ENCODE peak calls at places on chromosomes 3 and 15, in six cellular contexts. S is heart right ventricle; D is CD4-positive, alpha-beta T cell; F is Panc1; N is GM10248; Q is fibroblast of pulmonary artery. G is an unnamed sample.

GRCh38 chr3:16432714-16433113 is 80.8 kb downstream of the RFTN1 start:
- DNase-seq in F (no peak), S (no peak), N (peak; percentile 27), Q (no peak), D (no peak), G (no peak)

GRCh38 chr15:40217166-40217785 is 21.6 kb upstream of the PAK6 start:
- DNase-seq in S (no peak), F (peak; percentile 60), D (peak; percentile 14), Q (peak; percentile 80), N (peak; percentile 64), G (peak; percentile 52)

GRCh38 chr15:70164910-70165791 is 67.4 kb upstream of the TLE3 start:
- DNase-seq in N (no peak), D (no peak), S (no peak), F (no peak), Q (no peak), G (no peak)

GRCh38 chr3:94269763-94270162 is 206.9 kb downstream of the NSUN3 start:
- DNase-seq in N (no peak), Q (no peak), D (no peak), S (no peak), F (no peak), G (no peak)

GRCh38 chr3:112860898-112861297 is 14.2 kb upstream of the CD200R1L start:
- DNase-seq in S (no peak), N (no peak), F (no peak), Q (no peak), D (no peak), G (no peak)

GRCh38 chr3:124420392-124420791 is 309.9 kb upstream of the UMPS start:
- DNase-seq in N (no peak), Q (no peak), S (no peak), D (no peak), F (no peak), G (no peak)

GRCh38 chr3:187870360-187871203 is 125.3 kb upstream of the BCL6 start:
- DNase-seq in N (no peak), S (no peak), F (no peak), D (no peak), Q (no peak), G (peak; percentile 42)

GRCh38 chr15:78506971-78507830 is at the start of gene HYKK:
- DNase-seq in Q (peak; percentile 97), S (peak; percentile 86), F (peak; percentile 91), D (peak; percentile 53), N (peak; percentile 91), G (peak; percentile 82)

GRCh38 chr3:192916455-192917257 is 1.0 kb downstream of the MB21D2 start:
- DNase-seq in S (peak; percentile 80), Q (peak; percentile 70), D (peak; percentile 4), F (no peak), N (peak; percentile 52), G (peak; percentile 41)

GRCh38 chr3:94314218-94314883 is 251.5 kb downstream of the NSUN3 start:
- DNase-seq in S (no peak), Q (no peak), D (no peak), N (no peak), F (no peak), G (no peak)

GRCh38 chr15:71612869-71613268 is 197.5 kb upstream of the NR2E3 start:
- DNase-seq in D (no peak), N (no peak), Q (no peak), F (no peak), S (no peak), G (no peak)

GRCh38 chr3:76369170-76369569 is 583.8 kb upstream of the ZNF717 start:
- DNase-seq in F (no peak), S (no peak), N (no peak), Q (peak; percentile 7), D (no peak), G (no peak)

GRCh38 chr15:70344666-70345065 is 246.9 kb upstream of the TLE3 start:
- DNase-seq in D (no peak), N (no peak), F (no peak), Q (no peak), S (no peak), G (no peak)

GRCh38 chr3:39505866-39506738 is 38.6 kb downstream of the MOBP start:
- DNase-seq in Q (peak; percentile 64), N (no peak), S (no peak), D (no peak), F (no peak), G (no peak)

GRCh38 chr3:197224034-197224444 is 74.4 kb downstream of the DLG1 start:
- DNase-seq in F (peak; percentile 18), N (peak; percentile 57), Q (peak; percentile 76), S (no peak), D (no peak), G (no peak)

GRCh38 chr3:197600796-197601565 is 45.2 kb upstream of the BDH1 start:
- DNase-seq in N (no peak), S (no peak), D (no peak), Q (peak; percentile 3), F (no peak), G (peak; percentile 19)

GRCh38 chr3:194322701-194323174 is 28.4 kb downstream of the CPN2 start:
- DNase-seq in N (no peak), F (peak; percentile 93), D (no peak), Q (peak; percentile 49), S (no peak), G (peak; percentile 57)

GRCh38 chr3:122105626-122106025 is 50.5 kb downstream of the CD86 start:
- DNase-seq in N (no peak), F (no peak), S (no peak), Q (peak; percentile 8), D (no peak), G (no peak)

GRCh38 chr3:73669268-73669667 is 44.5 kb upstream of the PDZRN3 start:
- DNase-seq in S (no peak), D (no peak), F (no peak), Q (peak; percentile 8), N (no peak), G (no peak)

GRCh38 chr3:50617096-50617791 is at the start of gene MAPKAPK3:
- DNase-seq in D (no peak), Q (no peak), N (no peak), F (no peak), S (peak; percentile 62), G (peak; percentile 52)

GRCh38 chr3:52090131-52090548 is 33.8 kb upstream of the DUSP7 start:
- DNase-seq in F (no peak), D (no peak), Q (peak; percentile 84), N (no peak), S (no peak), G (no peak)

GRCh38 chr3:187987919-187988318 is 166.0 kb upstream of the LPP start:
- DNase-seq in D (peak; percentile 29), N (no peak), Q (no peak), S (no peak), F (no peak), G (peak; percentile 73)

GRCh38 chr3:55481918-55482495 is 5.1 kb downstream of the WNT5A start:
- DNase-seq in N (peak; percentile 20), F (no peak), D (no peak), Q (peak; percentile 30), S (no peak), G (no peak)

GRCh38 chr3:33064929-33065328 is 32.0 kb downstream of the GLB1 start:
- DNase-seq in Q (no peak), D (peak; percentile 35), N (no peak), S (no peak), F (no peak), G (peak; percentile 52)

GRCh38 chr15:32668942-32669341 is 27.4 kb downstream of the SCG5 start:
- DNase-seq in D (no peak), N (no peak), Q (no peak), F (no peak), S (no peak), G (no peak)

GRCh38 chr15:32670624-32671022 is 29.1 kb downstream of the SCG5 start:
- DNase-seq in F (no peak), S (no peak), D (no peak), N (no peak), Q (no peak), G (no peak)

GRCh38 chr15:32667321-32667720 is 25.8 kb downstream of the SCG5 start:
- DNase-seq in F (no peak), Q (no peak), D (no peak), N (no peak), S (no peak), G (no peak)

GRCh38 chr15:32671339-32672325 is 30.1 kb downstream of the SCG5 start:
- DNase-seq in S (no peak), F (no peak), Q (no peak), N (no peak), D (no peak), G (no peak)

GRCh38 chr15:32669870-32670623 is 28.5 kb downstream of the SCG5 start:
- DNase-seq in S (peak; percentile 13), Q (peak; percentile 73), F (no peak), D (no peak), N (no peak), G (no peak)
- TF ChIP-seq CTCF in S (no peak), Q (no peak), F (no peak), D (no peak), N (no peak), G (no peak)

GRCh38 chr3:117059990-117060338 is 350.4 kb downstream of the TUSC7 start:
- DNase-seq in S (no peak), F (no peak), D (no peak), N (no peak), Q (no peak), G (no peak)
- TF ChIP-seq CTCF in S (no peak), F (no peak), D (no peak), N (no peak), Q (no peak), G (no peak)

DNA sequence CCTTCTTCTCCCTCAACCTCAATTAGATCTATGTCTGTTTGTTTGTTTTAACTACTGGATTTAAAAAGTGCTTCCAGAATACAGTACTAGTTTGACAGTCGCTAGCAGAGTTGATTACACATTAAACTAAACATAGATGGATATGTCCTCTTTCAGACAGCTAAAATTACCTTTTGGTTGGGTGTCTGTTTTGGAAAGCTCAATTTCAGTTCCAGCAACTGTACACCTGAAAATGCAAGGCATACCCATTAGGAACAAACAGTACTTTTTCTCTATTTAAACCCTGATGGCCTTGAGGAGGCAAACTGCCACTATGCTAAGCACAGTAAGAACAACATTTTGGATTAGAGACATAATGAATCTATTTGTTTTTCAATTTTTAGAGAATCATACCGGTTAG is 234.4 kb downstream of the UNC13C start:
- DNase-seq in S (no peak), D (no peak), N (no peak), F (no peak), Q (no peak), G (no peak)
- TF ChIP-seq CTCF in S (no peak), D (no peak), N (no peak), F (no peak), Q (no peak), G (no peak)

DNA sequence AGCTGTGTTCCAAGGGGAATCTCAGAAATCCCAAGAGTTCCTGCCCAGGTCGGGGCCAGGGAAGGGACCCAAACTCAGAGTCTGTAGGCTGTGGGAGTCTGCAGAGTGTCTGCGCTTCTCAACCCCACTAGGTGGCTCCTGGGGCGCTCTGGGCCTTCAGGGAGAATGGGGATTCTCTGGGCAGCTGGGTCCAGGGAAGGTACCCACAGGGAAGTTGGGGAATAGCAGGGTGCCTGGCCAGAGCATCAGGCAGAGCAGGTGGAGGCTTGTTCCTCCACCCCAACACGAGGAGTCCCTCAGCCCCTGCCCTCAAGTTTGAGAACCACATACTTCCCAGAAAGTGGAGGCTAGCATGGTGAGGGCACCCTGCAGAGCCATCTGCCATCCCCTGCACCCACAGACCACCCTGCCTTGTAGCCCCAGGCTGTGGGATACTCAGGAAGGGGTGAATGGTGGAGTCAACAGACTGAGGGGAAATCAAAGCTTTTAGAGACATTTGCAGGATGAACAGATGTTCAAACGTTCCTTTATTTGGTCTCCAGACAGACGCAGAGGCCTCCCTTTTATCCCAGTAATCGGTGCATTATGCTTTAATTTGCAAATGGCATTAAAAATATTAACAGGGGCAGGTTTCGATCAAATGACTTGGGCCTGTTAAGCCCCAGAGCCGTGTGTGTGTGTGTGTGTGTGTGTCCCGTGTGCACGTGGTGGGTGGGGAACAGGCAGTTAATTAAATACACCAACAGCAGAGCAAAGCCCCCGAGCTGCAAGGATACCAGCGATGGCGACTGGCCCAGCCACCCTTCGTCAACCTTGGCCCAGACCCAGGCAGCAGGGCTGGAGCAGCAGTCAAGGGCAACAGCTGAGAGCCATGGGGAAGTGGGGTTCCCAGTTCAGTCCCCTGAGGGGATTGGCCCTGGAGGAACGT is 57.7 kb downstream of the DNAJB8 start:
- DNase-seq in D (no peak), S (peak; percentile 48), F (no peak), N (no peak), Q (no peak), G (no peak)
- TF ChIP-seq CTCF in D (no peak), S (no peak), F (no peak), N (no peak), Q (peak; percentile 4), G (no peak)